ENCODE peak calls at places on chromosomes 1 and 21, in five cellular contexts. L is GM06990; V is activated CD4-positive, alpha-beta T cell treated with anti-CD3 and anti-CD28 coated beads, Interleukin-2, amount 10 ng/mL, durations not matched to agents 7 days and 5 days; N is smooth muscle cell of the brain vasculature; F is IMR-90. B is an unnamed sample.

GRCh38 chr1:65979145-65979544 is 186.4 kb downstream of the PDE4B start:
- DNase-seq in N (no peak), L (no peak), F (peak), V (no peak), B (no peak)

GRCh38 chr1:217907504-217907903 is 276.4 kb downstream of the SPATA17 start:
- DNase-seq in F (peak), N (no peak), V (no peak), L (no peak), B (no peak)

GRCh38 chr1:87084247-87084836 is 169.9 kb downstream of the HS2ST1 start:
- DNase-seq in N (no peak), L (no peak), F (peak), V (no peak), B (no peak)

GRCh38 chr1:34688358-34688757 is 66.5 kb upstream of the GJB5 start:
- DNase-seq in V (no peak), F (no peak), N (no peak), L (no peak), B (no peak)

GRCh38 chr1:211680752-211681327 is 5.4 kb upstream of the NEK2 start:
- DNase-seq in F (peak), N (peak), L (peak), V (peak), B (peak)

GRCh38 chr1:6162773-6163172 is 17.3 kb downstream of the CHD5 start:
- DNase-seq in F (no peak), N (no peak), L (no peak), V (no peak), B (no peak)

GRCh38 chr1:236176337-236177336 is 34.3 kb downstream of the GPR137B start:
- DNase-seq in L (no peak), F (peak), V (no peak), N (no peak), B (no peak)

GRCh38 chr1:234659538-234659937 is 49.6 kb upstream of the IRF2BP2 start:
- DNase-seq in N (peak), L (no peak), F (peak), V (no peak), B (no peak)

GRCh38 chr1:116292929-116293725 is 79.9 kb upstream of the ATP1A1 start:
- DNase-seq in F (no peak), N (no peak), L (no peak), V (no peak), B (no peak)

GRCh38 chr1:54331091-54331772 is 75.0 kb downstream of the SSBP3 start:
- DNase-seq in N (no peak), L (no peak), V (no peak), F (peak), B (no peak)

GRCh38 chr1:183273300-183273699 is 87.2 kb downstream of the LAMC2 start:
- DNase-seq in N (no peak), V (no peak), L (no peak), F (no peak), B (no peak)

GRCh38 chr1:245493029-245493428 is 338.2 kb downstream of the KIF26B start:
- DNase-seq in L (no peak), N (no peak), F (no peak), V (no peak), B (peak)

GRCh38 chr1:153945131-153945794 is 1.3 kb downstream of the DENND4B start:
- DNase-seq in L (peak), V (peak), N (no peak), F (peak), B (no peak)

GRCh38 chr1:161506336-161507223 is 1.3 kb downstream of the FCGR2A start:
- DNase-seq in N (no peak), L (no peak), F (peak), V (no peak), B (no peak)

GRCh38 chr1:231550448-231550781 is 21.9 kb downstream of the TSNAX start:
- DNase-seq in L (no peak), F (no peak), V (peak), N (no peak), B (no peak)

GRCh38 chr21:38293113-38293512 is 36.3 kb downstream of the KCNJ15 start:
- DNase-seq in L (no peak), V (no peak), F (no peak), N (no peak), B (no peak)

GRCh38 chr1:230208619-230209261 is 141.7 kb downstream of the GALNT2 start:
- DNase-seq in F (no peak), L (peak), V (peak), N (no peak), B (no peak)

GRCh38 chr1:193654951-193655705 is 468.7 kb upstream of the B3GALT2 start:
- DNase-seq in L (no peak), F (peak), V (no peak), N (no peak), B (no peak)

GRCh38 chr1:2617981-2618470 is 14.8 kb downstream of the MMEL1 start:
- DNase-seq in V (no peak), L (no peak), F (no peak), N (no peak), B (no peak)

GRCh38 chr1:52423771-52424170 is 19.4 kb downstream of the PRPF38A start:
- DNase-seq in F (no peak), V (peak), N (no peak), L (no peak), B (no peak)

GRCh38 chr1:247295274-247295684 is 36.4 kb downstream of the ZNF496 start:
- DNase-seq in L (no peak), F (peak), N (no peak), V (no peak), B (no peak)

GRCh38 chr1:50271337-50271736 is 151.9 kb downstream of the DMRTA2 start:
- DNase-seq in F (no peak), N (no peak), L (no peak), V (no peak), B (no peak)

GRCh38 chr1:195766709-195767108 is 841.5 kb downstream of the KCNT2 start:
- DNase-seq in L (no peak), F (peak), V (no peak), N (no peak), B (no peak)

GRCh38 chr1:166865931-166866330 is 10.1 kb downstream of the TADA1 start:
- DNase-seq in F (peak), N (no peak), L (no peak), V (no peak), B (no peak)

GRCh38 chr1:244839656-244840055 is 4.2 kb downstream of the COX20 start:
- DNase-seq in V (no peak), N (no peak), L (no peak), F (peak), B (no peak)

GRCh38 chr1:8464987-8465386 is 147.1 kb downstream of the SLC45A1 start:
- DNase-seq in N (no peak), L (no peak), F (peak), V (no peak), B (no peak)

GRCh38 chr1:58577676-58578073 is 623 bp upstream of the TACSTD2 start:
- DNase-seq in L (peak), F (no peak), V (no peak), N (no peak), B (no peak)

GRCh38 chr1:13911697-13912619 is 212.0 kb downstream of the PRDM2 start:
- DNase-seq in L (no peak), F (no peak), V (no peak), N (no peak), B (no peak)

GRCh38 chr1:243354511-243355153 is 98.8 kb downstream of the SDCCAG8 start:
- DNase-seq in L (no peak), F (peak), N (no peak), V (no peak), B (no peak)

GRCh38 chr1:91283421-91283726 is 121.3 kb downstream of the HFM1 start:
- DNase-seq in N (no peak), L (no peak), V (no peak), F (no peak), B (no peak)

GRCh38 chr1:19670787-19671186 is 6.1 kb downstream of the HTR6 start:
- DNase-seq in N (no peak), V (no peak), F (no peak), L (no peak), B (no peak)

GRCh38 chr1:59391216-59392179 is 94.6 kb downstream of the FGGY start:
- DNase-seq in F (no peak), N (no peak), V (no peak), L (no peak), B (no peak)

GRCh38 chr1:234313171-234313570 is 60.1 kb upstream of the COA6 start:
- DNase-seq in F (no peak), L (no peak), V (no peak), N (no peak), B (no peak)

GRCh38 chr21:45943630-45944540 is 37.7 kb upstream of the COL6A1 start:
- DNase-seq in L (no peak), V (no peak), F (no peak), N (no peak), B (no peak)